ENCODE peak calls at places on chromosomes 3 and 15, in five cellular contexts. One of them, this sample, is unnamed.

GRCh38 chr3:14592836-14593235 is 52.7 kb upstream of the GRIP2 start:
- DNase-seq in HCT116: no peak
- DNase-seq in Panc1: no peak
- DNase-seq in tibial artery: no peak
- DNase-seq in NT2/D1: no peak
- DNase-seq in this sample: no peak

GRCh38 chr3:31226331-31226730 is 306.4 kb upstream of the STT3B start:
- DNase-seq in tibial artery: no peak
- DNase-seq in NT2/D1: no peak
- DNase-seq in HCT116: no peak
- DNase-seq in Panc1: no peak
- DNase-seq in this sample: no peak

GRCh38 chr15:43441316-43441715 is 51.6 kb downstream of the TP53BP1 start:
- DNase-seq in tibial artery: no peak
- DNase-seq in NT2/D1: no peak
- DNase-seq in HCT116: no peak
- DNase-seq in Panc1: no peak
- DNase-seq in this sample: no peak

GRCh38 chr3:98596902-98597500 is 3.6 kb upstream of the CPOX start:
- DNase-seq in Panc1: no peak
- DNase-seq in tibial artery: no peak
- DNase-seq in HCT116: peak; percentile 57
- DNase-seq in NT2/D1: no peak
- DNase-seq in this sample: no peak

GRCh38 chr3:172285844-172286243 is 162.4 kb downstream of the GHSR start:
- DNase-seq in NT2/D1: no peak
- DNase-seq in Panc1: no peak
- DNase-seq in tibial artery: no peak
- DNase-seq in HCT116: no peak
- DNase-seq in this sample: no peak

GRCh38 chr15:53811530-53811929 is 52.1 kb upstream of the WDR72 start:
- DNase-seq in NT2/D1: peak; percentile 9
- DNase-seq in Panc1: no peak
- DNase-seq in HCT116: peak; percentile 7
- DNase-seq in tibial artery: no peak
- DNase-seq in this sample: no peak

GRCh38 chr3:57038466-57039164 is 21.8 kb upstream of the SPATA12 start:
- DNase-seq in HCT116: no peak
- DNase-seq in NT2/D1: no peak
- DNase-seq in Panc1: no peak
- DNase-seq in tibial artery: no peak
- DNase-seq in this sample: no peak

GRCh38 chr15:65400760-65401606 is 21.8 kb downstream of the IGDCC4 start:
- DNase-seq in HCT116: peak; percentile 56
- DNase-seq in tibial artery: peak; percentile 42
- DNase-seq in NT2/D1: peak; percentile 92
- DNase-seq in Panc1: no peak
- DNase-seq in this sample: peak; percentile 28

GRCh38 chr15:72086920-72087648 is 30.9 kb downstream of the MYO9A start:
- DNase-seq in Panc1: no peak
- DNase-seq in NT2/D1: no peak
- DNase-seq in tibial artery: no peak
- DNase-seq in HCT116: no peak
- DNase-seq in this sample: no peak

GRCh38 chr15:48324949-48325348 is 6.3 kb upstream of the DUT start:
- DNase-seq in NT2/D1: no peak
- DNase-seq in HCT116: no peak
- DNase-seq in tibial artery: no peak
- DNase-seq in Panc1: no peak
- DNase-seq in this sample: no peak

GRCh38 chr3:58164199-58164879 is 46.4 kb downstream of the DNASE1L3 start:
- DNase-seq in tibial artery: no peak
- DNase-seq in HCT116: no peak
- DNase-seq in NT2/D1: no peak
- DNase-seq in Panc1: peak; percentile 72
- DNase-seq in this sample: no peak

GRCh38 chr3:146404451-146404850 is 64.9 kb downstream of the PLSCR2 start:
- DNase-seq in tibial artery: no peak
- DNase-seq in NT2/D1: no peak
- DNase-seq in HCT116: no peak
- DNase-seq in Panc1: no peak
- DNase-seq in this sample: no peak

GRCh38 chr15:23065836-23066235 is 26.5 kb upstream of the TUBGCP5 start:
- DNase-seq in NT2/D1: no peak
- DNase-seq in Panc1: no peak
- DNase-seq in tibial artery: no peak
- DNase-seq in HCT116: no peak
- DNase-seq in this sample: no peak

GRCh38 chr3:29525254-29525881 is 244.5 kb downstream of the RBMS3 start:
- DNase-seq in NT2/D1: no peak
- DNase-seq in HCT116: no peak
- DNase-seq in Panc1: no peak
- DNase-seq in tibial artery: peak; percentile 90
- DNase-seq in this sample: no peak

GRCh38 chr3:111758642-111759041 is 100.4 kb upstream of the PHLDB2 start:
- DNase-seq in HCT116: no peak
- DNase-seq in tibial artery: no peak
- DNase-seq in Panc1: no peak
- DNase-seq in NT2/D1: no peak
- DNase-seq in this sample: no peak

GRCh38 chr3:77320514-77320913 is 280.6 kb downstream of the ROBO2 start:
- DNase-seq in HCT116: peak; percentile 1
- DNase-seq in Panc1: no peak
- DNase-seq in NT2/D1: peak; percentile 58
- DNase-seq in tibial artery: no peak
- DNase-seq in this sample: no peak

GRCh38 chr15:65641723-65642475 is 20.2 kb downstream of the SLC24A1 start:
- DNase-seq in tibial artery: no peak
- DNase-seq in HCT116: no peak
- DNase-seq in Panc1: no peak
- DNase-seq in NT2/D1: no peak
- DNase-seq in this sample: no peak

GRCh38 chr3:189273736-189274135 is 102.0 kb downstream of the TPRG1 start:
- DNase-seq in tibial artery: no peak
- DNase-seq in Panc1: no peak
- DNase-seq in HCT116: no peak
- DNase-seq in NT2/D1: no peak
- DNase-seq in this sample: no peak

GRCh38 chr3:37726445-37727000 is 135.2 kb upstream of the CTDSPL start:
- DNase-seq in Panc1: no peak
- DNase-seq in tibial artery: peak; percentile 54
- DNase-seq in HCT116: no peak
- DNase-seq in NT2/D1: no peak
- DNase-seq in this sample: no peak

GRCh38 chr15:71338251-71338650 is 223.0 kb downstream of the THSD4 start:
- DNase-seq in Panc1: no peak
- DNase-seq in tibial artery: no peak
- DNase-seq in NT2/D1: no peak
- DNase-seq in HCT116: no peak
- DNase-seq in this sample: no peak

GRCh38 chr3:8724108-8724752 is 9.4 kb upstream of the CAV3 start:
- DNase-seq in Panc1: no peak
- DNase-seq in HCT116: no peak
- DNase-seq in tibial artery: no peak
- DNase-seq in NT2/D1: no peak
- DNase-seq in this sample: no peak

GRCh38 chr3:39637807-39638206 is 170.3 kb downstream of the MOBP start:
- DNase-seq in Panc1: no peak
- DNase-seq in tibial artery: no peak
- DNase-seq in NT2/D1: no peak
- DNase-seq in HCT116: peak; percentile 31
- DNase-seq in this sample: no peak

GRCh38 chr3:5317572-5317971 is 130.1 kb downstream of the EDEM1 start:
- DNase-seq in Panc1: no peak
- DNase-seq in tibial artery: no peak
- DNase-seq in HCT116: no peak
- DNase-seq in NT2/D1: no peak
- DNase-seq in this sample: no peak

GRCh38 chr3:82329300-82329699 is 567.9 kb upstream of the GBE1 start:
- DNase-seq in HCT116: no peak
- DNase-seq in Panc1: no peak
- DNase-seq in NT2/D1: no peak
- DNase-seq in tibial artery: no peak
- DNase-seq in this sample: no peak

GRCh38 chr15:70200003-70200410 is 102.3 kb upstream of the TLE3 start:
- DNase-seq in NT2/D1: no peak
- DNase-seq in tibial artery: no peak
- DNase-seq in HCT116: no peak
- DNase-seq in Panc1: no peak
- DNase-seq in this sample: no peak

GRCh38 chr3:144770813-144771400 is 799.3 kb downstream of the DIPK2A start:
- DNase-seq in HCT116: peak; percentile 24
- DNase-seq in NT2/D1: no peak
- DNase-seq in tibial artery: no peak
- DNase-seq in Panc1: no peak
- DNase-seq in this sample: no peak

GRCh38 chr3:38545396-38545949 is 49.3 kb downstream of the EXOG start:
- DNase-seq in Panc1: no peak
- DNase-seq in NT2/D1: no peak
- DNase-seq in tibial artery: no peak
- DNase-seq in HCT116: no peak
- DNase-seq in this sample: no peak

GRCh38 chr3:179956416-179956830 is 80.3 kb downstream of the PEX5L start:
- DNase-seq in NT2/D1: no peak
- DNase-seq in Panc1: no peak
- DNase-seq in HCT116: no peak
- DNase-seq in tibial artery: no peak
- DNase-seq in this sample: no peak

GRCh38 chr3:117589454-117589853 is 879.9 kb downstream of the TUSC7 start:
- DNase-seq in HCT116: no peak
- DNase-seq in tibial artery: no peak
- DNase-seq in NT2/D1: no peak
- DNase-seq in Panc1: no peak
- DNase-seq in this sample: no peak

GRCh38 chr3:168002786-168003368 is 92.8 kb downstream of the GOLIM4 start:
- DNase-seq in Panc1: no peak
- DNase-seq in tibial artery: no peak
- DNase-seq in HCT116: no peak
- DNase-seq in NT2/D1: no peak
- DNase-seq in this sample: no peak

GRCh38 chr15:88646088-88646405 is 7.2 kb downstream of the ISG20 start:
- DNase-seq in Panc1: no peak
- DNase-seq in HCT116: no peak
- DNase-seq in tibial artery: no peak
- DNase-seq in NT2/D1: no peak
- DNase-seq in this sample: no peak

GRCh38 chr15:83991163-83991562 is 244.4 kb upstream of the GOLGA6L4 start:
- DNase-seq in NT2/D1: no peak
- DNase-seq in HCT116: no peak
- DNase-seq in Panc1: no peak
- DNase-seq in tibial artery: no peak
- DNase-seq in this sample: no peak

GRCh38 chr3:191959876-191960418 is 499.0 kb downstream of the PYDC2 start:
- DNase-seq in NT2/D1: no peak
- DNase-seq in Panc1: no peak
- DNase-seq in HCT116: no peak
- DNase-seq in tibial artery: no peak
- DNase-seq in this sample: no peak
- H3K4me1 ChIP-seq in NT2/D1: no peaks in the 10 kb centered on the region
- H3K4me1 ChIP-seq in Panc1: no peaks in the 10 kb centered on the region
- H3K4me1 ChIP-seq in HCT116: no peaks in the 10 kb centered on the region
- H3K4me1 ChIP-seq in tibial artery: no peaks in the 10 kb centered on the region
- H3K4me1 ChIP-seq in this sample: no peaks in the 10 kb centered on the region

DNA sequence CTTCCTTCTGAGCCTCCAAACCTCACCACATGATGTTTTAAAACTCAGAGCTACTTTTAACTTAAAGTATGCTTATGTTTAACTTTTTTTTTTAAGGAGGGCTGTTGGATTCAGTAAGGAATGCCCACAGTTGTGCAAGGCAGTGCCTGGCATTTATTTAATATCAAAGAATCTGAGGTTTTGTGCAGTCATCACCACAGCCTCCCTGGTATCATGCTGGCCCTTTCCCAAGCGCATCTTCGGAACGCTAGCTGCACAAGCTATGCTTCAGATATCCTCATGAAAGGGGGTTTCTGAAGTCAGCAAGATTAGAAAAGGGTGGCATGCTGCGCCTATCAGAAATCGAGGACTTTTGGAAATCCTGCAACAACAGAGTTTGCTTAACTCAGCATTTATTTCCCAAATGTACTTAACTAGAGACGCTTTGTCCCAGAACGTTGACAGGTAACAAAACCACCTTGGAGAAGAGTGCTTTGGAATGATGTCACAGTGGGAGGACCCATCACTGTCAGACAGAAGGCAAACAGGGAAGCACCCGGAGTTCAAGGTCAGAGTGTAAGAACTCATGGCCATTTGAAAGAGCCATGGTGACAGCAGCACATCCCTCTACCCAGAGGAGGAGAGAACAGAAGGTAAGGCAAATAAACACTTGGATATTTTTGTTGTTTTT is 120.1 kb upstream of the IGF1R start:
- DNase-seq in Panc1: no peak
- DNase-seq in NT2/D1: no peak
- DNase-seq in HCT116: no peak
- DNase-seq in tibial artery: no peak
- DNase-seq in this sample: no peak
- H3K4me1 ChIP-seq in Panc1: no peaks in the 10 kb centered on the region
- H3K4me1 ChIP-seq in NT2/D1: no peaks in the 10 kb centered on the region
- H3K4me1 ChIP-seq in HCT116: no peaks in the 10 kb centered on the region
- H3K4me1 ChIP-seq in tibial artery: peaks cover 19% of the 10 kb centered on the region
- H3K4me1 ChIP-seq in this sample: no peaks in the 10 kb centered on the region

GRCh38 chr15:74960286-74960685 is 3.7 kb upstream of the RPP25 start:
- DNase-seq in HCT116: no peak
- DNase-seq in tibial artery: no peak
- DNase-seq in NT2/D1: no peak
- DNase-seq in Panc1: no peak
- DNase-seq in this sample: no peak
- H3K4me1 ChIP-seq in HCT116: peaks cover 17% of the 10 kb centered on the region
- H3K4me1 ChIP-seq in tibial artery: peaks cover 40% of the 10 kb centered on the region
- H3K4me1 ChIP-seq in NT2/D1: peaks cover 6% of the 10 kb centered on the region
- H3K4me1 ChIP-seq in Panc1: peaks cover 28% of the 10 kb centered on the region
- H3K4me1 ChIP-seq in this sample: peaks cover 26% of the 10 kb centered on the region

DNA sequence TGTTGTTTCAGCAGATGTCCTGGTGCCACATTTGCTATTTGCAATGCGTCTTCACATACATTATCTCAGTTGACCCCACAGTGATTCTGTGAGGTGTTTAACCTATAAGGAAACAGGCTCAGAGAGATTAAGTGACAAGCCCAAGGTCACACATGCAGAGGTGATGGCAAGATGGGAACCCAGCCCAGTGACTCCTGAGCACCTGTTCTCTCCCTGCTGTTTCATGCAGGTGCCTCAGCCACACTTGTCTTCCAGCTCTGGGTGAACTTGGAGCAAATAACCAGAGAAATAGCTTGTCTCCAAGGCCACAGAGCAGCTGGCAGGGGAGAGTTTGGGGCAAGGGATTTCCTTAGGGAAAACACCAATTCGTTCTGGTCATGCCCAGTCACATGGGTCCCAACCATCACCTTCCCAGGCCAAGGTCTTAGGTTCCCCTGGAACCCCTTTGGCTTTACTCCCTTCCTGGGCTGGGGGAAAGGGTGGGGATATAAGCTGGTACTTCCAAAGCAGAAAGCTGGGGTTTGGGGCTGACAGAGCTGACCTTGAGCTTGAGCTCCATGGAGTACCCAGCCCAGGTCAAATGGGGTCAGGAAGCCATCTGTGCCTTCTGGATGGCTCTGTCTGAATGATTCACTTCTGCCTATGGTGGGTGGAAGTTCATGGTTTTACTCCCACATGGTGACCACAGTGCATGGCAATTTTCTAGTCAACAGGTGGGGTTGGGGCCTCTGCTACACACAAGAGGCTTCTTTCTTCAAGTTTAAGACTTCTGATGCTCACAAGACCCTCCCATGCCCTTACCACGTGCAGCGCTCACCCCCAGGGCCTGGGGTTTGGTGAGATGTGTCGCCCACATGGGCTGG is 22.4 kb downstream of the LIPC start:
- DNase-seq in NT2/D1: no peak
- DNase-seq in Panc1: no peak
- DNase-seq in HCT116: no peak
- DNase-seq in tibial artery: no peak
- DNase-seq in this sample: no peak
- H3K4me1 ChIP-seq in NT2/D1: no peaks in the 10 kb centered on the region
- H3K4me1 ChIP-seq in Panc1: peaks cover 3% of the 10 kb centered on the region
- H3K4me1 ChIP-seq in HCT116: peaks cover 9% of the 10 kb centered on the region
- H3K4me1 ChIP-seq in tibial artery: no peaks in the 10 kb centered on the region
- H3K4me1 ChIP-seq in this sample: peaks cover 17% of the 10 kb centered on the region

This sample was measured in CD8-positive, alpha-beta T cell.